ENCODE peak calls at places on chromosomes 4 and X, in seven cellular contexts. One of them, this sample, is unnamed.

GRCh38 chr4:44056721-44057151 is 391.9 kb downstream of the KCTD8 start:
- DNase-seq in body of pancreas: no peak
- DNase-seq in SK-N-SH: peak; percentile 30
- DNase-seq in cardiac muscle cell: no peak
- DNase-seq in lower lobe of right lung: no peak
- DNase-seq in sigmoid colon: no peak
- DNase-seq in colonic mucosa: no peak
- DNase-seq in this sample: no peak

GRCh38 chrX:46704767-46705386 is 54.0 kb downstream of the SLC9A7 start:
- DNase-seq in body of pancreas: no peak
- DNase-seq in SK-N-SH: no peak
- DNase-seq in cardiac muscle cell: peak; percentile 42
- DNase-seq in lower lobe of right lung: no peak
- DNase-seq in sigmoid colon: no peak
- DNase-seq in colonic mucosa: no peak
- DNase-seq in this sample: no peak

GRCh38 chrX:43448688-43449087 is 207.4 kb upstream of the MAOA start:
- DNase-seq in body of pancreas: no peak
- DNase-seq in SK-N-SH: no peak
- DNase-seq in cardiac muscle cell: no peak
- DNase-seq in lower lobe of right lung: no peak
- DNase-seq in sigmoid colon: no peak
- DNase-seq in colonic mucosa: no peak
- DNase-seq in this sample: no peak

GRCh38 chr4:98802673-98803286 is 126.2 kb downstream of the EIF4E start:
- DNase-seq in body of pancreas: no peak
- DNase-seq in SK-N-SH: no peak
- DNase-seq in cardiac muscle cell: peak; percentile 41
- DNase-seq in lower lobe of right lung: no peak
- DNase-seq in sigmoid colon: no peak
- DNase-seq in colonic mucosa: no peak
- DNase-seq in this sample: no peak

GRCh38 chrX:1389181-1389992 is 2.5 kb downstream of the SLC25A6 start:
- DNase-seq in body of pancreas: no peak
- DNase-seq in SK-N-SH: no peak
- DNase-seq in cardiac muscle cell: no peak
- DNase-seq in lower lobe of right lung: peak; percentile 46
- DNase-seq in sigmoid colon: peak; percentile 59
- DNase-seq in colonic mucosa: no peak
- DNase-seq in this sample: peak; percentile 16

GRCh38 chrX:8731579-8732395 is at the start of gene ANOS1:
- DNase-seq in body of pancreas: peak; percentile 17
- DNase-seq in SK-N-SH: peak; percentile 58
- DNase-seq in cardiac muscle cell: peak; percentile 72
- DNase-seq in lower lobe of right lung: peak; percentile 81
- DNase-seq in sigmoid colon: peak; percentile 64
- DNase-seq in colonic mucosa: no peak
- DNase-seq in this sample: peak; percentile 22

GRCh38 chrX:15815779-15816452 is 25.6 kb downstream of the ZRSR2 start:
- DNase-seq in body of pancreas: no peak
- DNase-seq in SK-N-SH: peak; percentile 59
- DNase-seq in cardiac muscle cell: peak; percentile 28
- DNase-seq in lower lobe of right lung: no peak
- DNase-seq in sigmoid colon: no peak
- DNase-seq in colonic mucosa: no peak
- DNase-seq in this sample: peak; percentile 7

GRCh38 chr4:99305638-99306380 is 15.0 kb upstream of the ADH1A start:
- DNase-seq in body of pancreas: no peak
- DNase-seq in SK-N-SH: no peak
- DNase-seq in cardiac muscle cell: no peak
- DNase-seq in lower lobe of right lung: no peak
- DNase-seq in sigmoid colon: peak; percentile 77
- DNase-seq in colonic mucosa: no peak
- DNase-seq in this sample: no peak

GRCh38 chr4:6339818-6340445 is 70.3 kb downstream of the WFS1 start:
- DNase-seq in body of pancreas: no peak
- DNase-seq in SK-N-SH: no peak
- DNase-seq in cardiac muscle cell: no peak
- DNase-seq in lower lobe of right lung: peak; percentile 26
- DNase-seq in sigmoid colon: no peak
- DNase-seq in colonic mucosa: no peak
- DNase-seq in this sample: no peak

GRCh38 chr4:180156684-180157083 is 2086.5 kb upstream of the TENM3 start:
- DNase-seq in body of pancreas: no peak
- DNase-seq in SK-N-SH: no peak
- DNase-seq in cardiac muscle cell: no peak
- DNase-seq in lower lobe of right lung: no peak
- DNase-seq in sigmoid colon: no peak
- DNase-seq in colonic mucosa: no peak
- DNase-seq in this sample: no peak

GRCh38 chr4:2852481-2852881 is 8.8 kb downstream of the ADD1 start:
- DNase-seq in body of pancreas: no peak
- DNase-seq in SK-N-SH: no peak
- DNase-seq in cardiac muscle cell: no peak
- DNase-seq in lower lobe of right lung: peak; percentile 51
- DNase-seq in sigmoid colon: no peak
- DNase-seq in colonic mucosa: peak; percentile 45
- DNase-seq in this sample: no peak

GRCh38 chrX:51332188-51332942 is at the start of gene NUDT10:
- DNase-seq in body of pancreas: peak; percentile 21
- DNase-seq in SK-N-SH: peak; percentile 81
- DNase-seq in cardiac muscle cell: peak; percentile 69
- DNase-seq in lower lobe of right lung: peak; percentile 43
- DNase-seq in sigmoid colon: peak; percentile 74
- DNase-seq in colonic mucosa: peak; percentile 24
- DNase-seq in this sample: peak; percentile 45

GRCh38 chr4:137635108-137635507 is 102.8 kb upstream of the PCDH18 start:
- DNase-seq in body of pancreas: no peak
- DNase-seq in SK-N-SH: no peak
- DNase-seq in cardiac muscle cell: peak; percentile 83
- DNase-seq in lower lobe of right lung: no peak
- DNase-seq in sigmoid colon: no peak
- DNase-seq in colonic mucosa: no peak
- DNase-seq in this sample: no peak

GRCh38 chr4:177410566-177410965 is 31.7 kb downstream of the AGA start:
- DNase-seq in body of pancreas: no peak
- DNase-seq in SK-N-SH: no peak
- DNase-seq in cardiac muscle cell: no peak
- DNase-seq in lower lobe of right lung: no peak
- DNase-seq in sigmoid colon: no peak
- DNase-seq in colonic mucosa: no peak
- DNase-seq in this sample: no peak
- TF ChIP-seq CTCF in body of pancreas: no peak
- TF ChIP-seq CTCF in SK-N-SH: no peak
- TF ChIP-seq CTCF in cardiac muscle cell: no peak
- TF ChIP-seq CTCF in lower lobe of right lung: no peak
- TF ChIP-seq CTCF in sigmoid colon: no peak
- TF ChIP-seq CTCF in colonic mucosa: no peak
- TF ChIP-seq CTCF in this sample: no peak

GRCh38 chr4:1832690-1833089 is 23.3 kb downstream of the LETM1 start:
- DNase-seq in body of pancreas: no peak
- DNase-seq in SK-N-SH: no peak
- DNase-seq in cardiac muscle cell: no peak
- DNase-seq in lower lobe of right lung: no peak
- DNase-seq in sigmoid colon: no peak
- DNase-seq in colonic mucosa: no peak
- DNase-seq in this sample: no peak

GRCh38 chr4:1830234-1830633 is 25.7 kb downstream of the LETM1 start:
- DNase-seq in body of pancreas: no peak
- DNase-seq in SK-N-SH: no peak
- DNase-seq in cardiac muscle cell: no peak
- DNase-seq in lower lobe of right lung: no peak
- DNase-seq in sigmoid colon: no peak
- DNase-seq in colonic mucosa: no peak
- DNase-seq in this sample: no peak

GRCh38 chr4:1830642-1831228 is 25.2 kb downstream of the LETM1 start:
- DNase-seq in body of pancreas: no peak
- DNase-seq in SK-N-SH: no peak
- DNase-seq in cardiac muscle cell: no peak
- DNase-seq in lower lobe of right lung: no peak
- DNase-seq in sigmoid colon: no peak
- DNase-seq in colonic mucosa: no peak
- DNase-seq in this sample: no peak

GRCh38 chr4:1833307-1834046 is 22.5 kb downstream of the LETM1 start:
- DNase-seq in body of pancreas: no peak
- DNase-seq in SK-N-SH: no peak
- DNase-seq in cardiac muscle cell: no peak
- DNase-seq in lower lobe of right lung: no peak
- DNase-seq in sigmoid colon: no peak
- DNase-seq in colonic mucosa: no peak
- DNase-seq in this sample: no peak

DNA sequence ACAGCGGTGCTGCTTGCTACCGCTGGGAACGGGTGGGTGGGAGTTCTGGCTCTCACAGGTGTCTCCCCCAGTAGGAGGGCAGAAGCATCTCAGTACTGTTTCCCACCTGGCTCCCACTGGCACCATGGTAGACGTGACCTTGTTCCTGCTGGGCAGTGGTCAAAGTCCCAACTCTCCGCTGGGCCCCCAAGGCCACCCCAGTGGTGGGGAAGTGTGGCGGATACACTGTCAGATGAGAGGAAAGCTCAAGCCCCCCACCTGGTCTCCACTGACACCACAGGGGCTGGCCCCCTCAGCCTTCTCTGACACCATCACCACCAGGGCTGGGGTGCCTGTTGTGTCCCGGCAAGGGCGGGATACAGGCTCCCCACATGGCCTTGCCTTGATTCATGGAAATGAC is 24.6 kb downstream of the LETM1 start:
- DNase-seq in body of pancreas: no peak
- DNase-seq in SK-N-SH: no peak
- DNase-seq in cardiac muscle cell: no peak
- DNase-seq in lower lobe of right lung: no peak
- DNase-seq in sigmoid colon: no peak
- DNase-seq in colonic mucosa: no peak
- DNase-seq in this sample: no peak
- H3K36me3 ChIP-seq in body of pancreas: no peaks in the 10 kb centered on the region
- H3K36me3 ChIP-seq in SK-N-SH: peaks cover 10% of the 10 kb centered on the region
- H3K36me3 ChIP-seq in cardiac muscle cell: peaks cover 10% of the 10 kb centered on the region
- H3K36me3 ChIP-seq in lower lobe of right lung: peaks cover 76% of the 10 kb centered on the region
- H3K36me3 ChIP-seq in sigmoid colon: peaks cover 31% of the 10 kb centered on the region
- H3K36me3 ChIP-seq in colonic mucosa: peaks cover 7% of the 10 kb centered on the region
- H3K36me3 ChIP-seq in this sample: peaks cover 57% of the 10 kb centered on the region

GRCh38 chr4:76781698-76782595 is 116.0 kb downstream of the SOWAHB start:
- DNase-seq in body of pancreas: no peak
- DNase-seq in SK-N-SH: no peak
- DNase-seq in cardiac muscle cell: peak; percentile 79
- DNase-seq in lower lobe of right lung: no peak
- DNase-seq in sigmoid colon: no peak
- DNase-seq in colonic mucosa: no peak
- DNase-seq in this sample: no peak
- H3K27ac ChIP-seq in body of pancreas: no peak overlapping the region
- H3K27ac ChIP-seq in SK-N-SH: peak overlapping the region; percentile 81
- H3K27ac ChIP-seq in cardiac muscle cell: no peak overlapping the region
- H3K27ac ChIP-seq in lower lobe of right lung: no peak overlapping the region
- H3K27ac ChIP-seq in sigmoid colon: no peak overlapping the region
- H3K27ac ChIP-seq in colonic mucosa: no peak overlapping the region
- H3K27ac ChIP-seq in this sample: no peak overlapping the region

GRCh38 chrX:115226929-115227328 is 7.0 kb downstream of the LRCH2 start:
- DNase-seq in body of pancreas: no peak
- DNase-seq in SK-N-SH: peak; percentile 15
- DNase-seq in cardiac muscle cell: peak; percentile 19
- DNase-seq in lower lobe of right lung: no peak
- DNase-seq in sigmoid colon: no peak
- DNase-seq in colonic mucosa: no peak
- DNase-seq in this sample: no peak
- TF ChIP-seq CTCF in body of pancreas: no peak
- TF ChIP-seq CTCF in SK-N-SH: peak; percentile 56
- TF ChIP-seq CTCF in cardiac muscle cell: peak; percentile 34
- TF ChIP-seq CTCF in lower lobe of right lung: peak; percentile 21
- TF ChIP-seq CTCF in sigmoid colon: peak; percentile 27
- TF ChIP-seq CTCF in colonic mucosa: no peak
- TF ChIP-seq CTCF in this sample: no peak

DNA sequence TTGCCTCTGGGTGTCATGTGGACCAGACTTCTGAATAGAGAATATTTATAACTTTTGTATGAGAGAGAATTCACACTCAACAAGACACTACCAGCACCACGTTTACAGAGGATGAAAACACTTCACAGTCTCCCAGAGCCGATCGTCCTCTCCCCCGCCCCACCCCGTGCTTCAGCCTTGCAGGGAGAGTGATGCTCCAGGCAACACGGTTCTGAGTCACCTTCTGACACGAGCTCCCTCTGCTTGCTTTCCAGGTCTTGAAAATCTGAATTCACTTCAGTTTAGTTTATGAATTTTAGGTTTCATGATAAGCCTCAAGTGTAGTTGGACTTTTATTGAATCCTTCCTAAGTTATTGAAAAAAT is 59.8 kb downstream of the CPLX1 start:
- DNase-seq in body of pancreas: no peak
- DNase-seq in SK-N-SH: no peak
- DNase-seq in cardiac muscle cell: peak; percentile 33
- DNase-seq in lower lobe of right lung: peak; percentile 30
- DNase-seq in sigmoid colon: no peak
- DNase-seq in colonic mucosa: no peak
- DNase-seq in this sample: peak; percentile 91
- H3K36me3 ChIP-seq in body of pancreas: peaks cover 27% of the 10 kb centered on the region
- H3K36me3 ChIP-seq in SK-N-SH: peaks cover 52% of the 10 kb centered on the region
- H3K36me3 ChIP-seq in cardiac muscle cell: peaks cover 10% of the 10 kb centered on the region
- H3K36me3 ChIP-seq in lower lobe of right lung: peaks cover 95% of the 10 kb centered on the region
- H3K36me3 ChIP-seq in sigmoid colon: peaks cover 36% of the 10 kb centered on the region
- H3K36me3 ChIP-seq in colonic mucosa: no peaks in the 10 kb centered on the region
- H3K36me3 ChIP-seq in this sample: no peaks in the 10 kb centered on the region

GRCh38 chrX:66017659-66018170 is 22.2 kb downstream of the VSIG4 start:
- DNase-seq in body of pancreas: no peak
- DNase-seq in SK-N-SH: no peak
- DNase-seq in cardiac muscle cell: no peak
- DNase-seq in lower lobe of right lung: no peak
- DNase-seq in sigmoid colon: no peak
- DNase-seq in colonic mucosa: peak; percentile 34
- DNase-seq in this sample: no peak

GRCh38 chrX:66016905-66017658 is 22.8 kb downstream of the VSIG4 start:
- DNase-seq in body of pancreas: no peak
- DNase-seq in SK-N-SH: no peak
- DNase-seq in cardiac muscle cell: no peak
- DNase-seq in lower lobe of right lung: no peak
- DNase-seq in sigmoid colon: no peak
- DNase-seq in colonic mucosa: no peak
- DNase-seq in this sample: no peak

GRCh38 chrX:66014560-66014959 is 25.3 kb downstream of the VSIG4 start:
- DNase-seq in body of pancreas: no peak
- DNase-seq in SK-N-SH: no peak
- DNase-seq in cardiac muscle cell: no peak
- DNase-seq in lower lobe of right lung: no peak
- DNase-seq in sigmoid colon: no peak
- DNase-seq in colonic mucosa: no peak
- DNase-seq in this sample: no peak

GRCh38 chrX:66015152-66015827 is 24.6 kb downstream of the VSIG4 start:
- DNase-seq in body of pancreas: no peak
- DNase-seq in SK-N-SH: no peak
- DNase-seq in cardiac muscle cell: peak; percentile 18
- DNase-seq in lower lobe of right lung: peak; percentile 51
- DNase-seq in sigmoid colon: no peak
- DNase-seq in colonic mucosa: no peak
- DNase-seq in this sample: no peak

GRCh38 chrX:66015906-66016689 is 23.8 kb downstream of the VSIG4 start:
- DNase-seq in body of pancreas: no peak
- DNase-seq in SK-N-SH: no peak
- DNase-seq in cardiac muscle cell: no peak
- DNase-seq in lower lobe of right lung: no peak
- DNase-seq in sigmoid colon: no peak
- DNase-seq in colonic mucosa: no peak
- DNase-seq in this sample: no peak
- H3K27ac ChIP-seq in body of pancreas: no peak overlapping the region
- H3K27ac ChIP-seq in SK-N-SH: no peak overlapping the region
- H3K27ac ChIP-seq in cardiac muscle cell: no peak overlapping the region
- H3K27ac ChIP-seq in lower lobe of right lung: peak overlapping the region; percentile 66
- H3K27ac ChIP-seq in sigmoid colon: no peak overlapping the region
- H3K27ac ChIP-seq in colonic mucosa: no peak overlapping the region
- H3K27ac ChIP-seq in this sample: no peak overlapping the region

This sample was measured in adrenal gland.